ENCODE peak calls at places on chromosomes 11 and 22, in six cellular contexts. D is sigmoid colon, I is mammary epithelial cell, K is suprapubic skin, C is stomach, U is left lung. L is an unnamed sample.

GRCh38 chr11:118933486-118933885 is 7.8 kb upstream of the BCL9L start:
- DNase-seq in D (peak), I (no peak), K (no peak), C (peak), U (no peak), L (peak)

GRCh38 chr11:108253176-108253575 is 30.3 kb downstream of the ATM start:
- DNase-seq in D (no peak), I (peak), K (no peak), C (no peak), U (no peak), L (no peak)

GRCh38 chr11:15893080-15893492 is 463.3 kb downstream of the SOX6 start:
- DNase-seq in D (no peak), I (peak), K (no peak), C (no peak), U (no peak), L (no peak)

GRCh38 chr22:44645531-44645930 is 56.5 kb upstream of the PRR5 start:
- DNase-seq in D (no peak), I (no peak), K (no peak), C (no peak), U (no peak), L (no peak)

GRCh38 chr11:117868815-117869642 is 7.4 kb downstream of the FXYD6 start:
- DNase-seq in D (no peak), I (no peak), K (no peak), C (no peak), U (no peak), L (no peak)

GRCh38 chr11:64763804-64764611 is 4.2 kb upstream of the PYGM start:
- DNase-seq in D (no peak), I (no peak), K (no peak), C (peak), U (no peak), L (no peak)

GRCh38 chr11:11786771-11787170 is 55.0 kb upstream of the USP47 start:
- DNase-seq in D (no peak), I (no peak), K (no peak), C (no peak), U (no peak), L (no peak)

GRCh38 chr11:93323747-93324146 is 6.8 kb upstream of the DEUP1 start:
- DNase-seq in D (no peak), I (no peak), K (no peak), C (no peak), U (no peak), L (no peak)

GRCh38 chr22:42214625-42215415 is 55.6 kb downstream of the TCF20 start:
- DNase-seq in D (no peak), I (no peak), K (no peak), C (no peak), U (no peak), L (no peak)

GRCh38 chr22:20568502-20569058 is 61.2 kb downstream of the MED15 start:
- DNase-seq in D (no peak), I (no peak), K (no peak), C (no peak), U (no peak), L (no peak)

GRCh38 chr22:44380716-44381500 is 68.2 kb upstream of the SHISAL1 start:
- DNase-seq in D (peak), I (no peak), K (no peak), C (no peak), U (peak), L (no peak)

GRCh38 chr11:92967178-92967577 is 2.3 kb upstream of the MTNR1B start:
- DNase-seq in D (no peak), I (no peak), K (no peak), C (no peak), U (no peak), L (no peak)

GRCh38 chr11:42552786-42553185 is 759.0 kb upstream of the API5 start:
- DNase-seq in D (no peak), I (peak), K (no peak), C (no peak), U (no peak), L (no peak)

GRCh38 chr22:35630387-35630793 is 13.3 kb upstream of the MB start:
- DNase-seq in D (peak), I (peak), K (no peak), C (no peak), U (no peak), L (no peak)

GRCh38 chr11:70192666-70193410 is 10.3 kb upstream of the FADD start:
- DNase-seq in D (no peak), I (no peak), K (no peak), C (no peak), U (peak), L (peak)

GRCh38 chr11:7677801-7678201 is 4.5 kb upstream of the CYB5R2 start:
- DNase-seq in D (no peak), I (no peak), K (no peak), C (no peak), U (no peak), L (no peak)

GRCh38 chr11:12390258-12390657 is 12.9 kb downstream of the PARVA start:
- DNase-seq in D (no peak), I (no peak), K (no peak), C (no peak), U (no peak), L (no peak)

GRCh38 chr11:83599066-83599465 is 312.9 kb upstream of the CCDC90B start:
- DNase-seq in D (no peak), I (no peak), K (no peak), C (no peak), U (no peak), L (no peak)

GRCh38 chr11:2315395-2316168 is 13.8 kb downstream of the TSPAN32 start:
- DNase-seq in D (peak), I (no peak), K (peak), C (peak), U (peak), L (no peak)

GRCh38 chr11:102599642-102600261 is 25.4 kb downstream of the MMP20 start:
- DNase-seq in D (no peak), I (peak), K (no peak), C (no peak), U (no peak), L (no peak)

GRCh38 chr11:87176044-87176443 is 138.3 kb downstream of the TMEM135 start:
- DNase-seq in D (no peak), I (peak), K (no peak), C (no peak), U (no peak), L (no peak)

GRCh38 chr22:49195636-49196035 is 632.0 kb downstream of the BRD1 start:
- DNase-seq in D (peak), I (no peak), K (no peak), C (no peak), U (no peak), L (no peak)

GRCh38 chr11:118435233-118435892 is 929 bp upstream of the KMT2A start:
- DNase-seq in D (peak), I (no peak), K (peak), C (peak), U (peak), L (peak)

GRCh38 chr22:29795663-29796062 is 28.5 kb downstream of the UQCR10 start:
- DNase-seq in D (no peak), I (no peak), K (no peak), C (no peak), U (no peak), L (no peak)

GRCh38 chr11:93493252-93493897 is 49.8 kb downstream of the SMCO4 start:
- DNase-seq in D (no peak), I (no peak), K (no peak), C (peak), U (no peak), L (no peak)

GRCh38 chr11:14070866-14071265 is 108.3 kb downstream of the SPON1 start:
- DNase-seq in D (no peak), I (no peak), K (no peak), C (no peak), U (no peak), L (no peak)

GRCh38 chr11:17394743-17395390 is 6.4 kb upstream of the KCNJ11 start:
- DNase-seq in D (no peak), I (no peak), K (no peak), C (no peak), U (no peak), L (no peak)

GRCh38 chr22:38628444-38628843 is 27.7 kb downstream of the FAM227A start:
- DNase-seq in D (no peak), I (no peak), K (no peak), C (no peak), U (no peak), L (no peak)

GRCh38 chr11:101126551-101127347 is 2.9 kb downstream of the PGR start:
- DNase-seq in D (no peak), I (no peak), K (peak), C (no peak), U (no peak), L (no peak)

GRCh38 chr22:49398115-49398514 is 429.6 kb downstream of the BRD1 start:
- DNase-seq in D (no peak), I (no peak), K (no peak), C (no peak), U (no peak), L (no peak)

DNA sequence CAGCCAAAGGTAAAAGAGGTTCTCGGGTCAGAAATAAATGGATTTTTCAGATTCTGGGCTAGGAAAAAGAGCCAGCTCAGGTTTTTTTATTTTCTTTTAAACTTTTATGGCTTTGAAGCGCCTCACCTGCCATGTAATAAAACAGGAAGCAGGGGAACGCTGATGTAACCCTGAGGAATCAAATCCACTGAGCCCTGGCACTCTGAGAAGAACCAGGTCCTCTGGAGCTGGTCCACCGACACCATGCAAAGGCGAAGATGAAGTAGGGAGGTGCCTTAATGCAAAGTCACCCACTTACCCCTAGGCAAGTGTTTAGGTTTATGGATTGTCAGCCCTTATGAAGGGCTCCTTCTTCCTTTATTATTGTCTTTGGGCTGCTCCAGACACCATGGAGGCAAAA is 1.6 kb downstream of the PAMR1 start:
- DNase-seq in D (no peak), I (no peak), K (no peak), C (no peak), U (no peak), L (no peak)
- H3K4me3 ChIP-seq in D (peak), I (no peak), K (peak), C (no peak), U (no peak), L (no peak)

GRCh38 chr11:135075740-135076139 is 663.7 kb upstream of the B3GAT1 start:
- DNase-seq in D (no peak), I (no peak), K (no peak), C (peak), U (no peak), L (no peak)
- TF ChIP-seq CTCF in D (peak), I (peak), K (peak), C (no peak), U (peak), L (peak)

DNA sequence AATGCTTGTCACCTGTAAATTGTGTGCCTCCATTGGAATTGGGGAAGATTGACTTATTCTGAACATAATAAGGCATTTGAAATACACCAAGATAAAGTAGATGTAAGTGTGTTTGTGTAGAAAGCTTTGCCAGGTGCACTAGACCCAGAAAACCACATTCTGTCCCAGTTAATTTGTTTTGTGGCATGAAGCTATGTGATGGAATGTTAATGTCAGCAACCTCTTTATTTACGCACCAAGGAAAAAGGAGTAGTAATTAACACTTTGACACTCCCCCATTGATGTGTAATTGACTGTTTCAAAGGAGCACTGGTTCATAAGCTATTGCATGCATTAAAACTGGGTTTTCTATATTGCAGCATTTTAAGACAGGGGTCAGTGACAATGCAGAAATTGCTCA is 14.3 kb downstream of the EIF3M start:
- DNase-seq in D (no peak), I (no peak), K (no peak), C (no peak), U (no peak), L (no peak)
- H3K4me3 ChIP-seq in D (no peak), I (no peak), K (no peak), C (no peak), U (no peak), L (no peak)

GRCh38 chr22:25750569-25751173 is 8.7 kb downstream of the MYO18B start:
- DNase-seq in D (no peak), I (no peak), K (no peak), C (no peak), U (no peak), L (peak)
- TF ChIP-seq CTCF in D (no peak), I (no peak), K (no peak), C (no peak), U (no peak), L (no peak)

GRCh38 chr11:111535281-111535680 is 5.2 kb upstream of the LAYN start:
- DNase-seq in D (no peak), I (no peak), K (no peak), C (no peak), U (no peak), L (no peak)
- H3K4me3 ChIP-seq in D (no peak), I (no peak), K (no peak), C (no peak), U (no peak), L (no peak)

GRCh38 chr11:116072776-116073175 is 568.6 kb upstream of the CADM1 start:
- DNase-seq in D (no peak), I (no peak), K (no peak), C (no peak), U (no peak), L (no peak)
- TF ChIP-seq CTCF in D (no peak), I (no peak), K (no peak), C (no peak), U (no peak), L (no peak)

L was measured in gastrocnemius medialis.